ENCODE peak calls at places on chromosomes 3 and 15, in nine cellular contexts. E, N, X, S, H, F, K, R and Q are unnamed samples.

GRCh38 chr15:92365816-92366215 is 27.9 kb upstream of the ST8SIA2 start:
- DNase-seq in E (no peak), N (no peak), X (no peak), S (no peak), H (no peak), F (no peak), K (no peak), R (no peak), Q (no peak)

GRCh38 chr3:170344971-170345370 is 12.5 kb upstream of the SKIL start:
- DNase-seq in E (no peak), N (no peak), X (no peak), S (no peak), H (no peak), F (no peak), K (no peak), R (no peak), Q (no peak)

GRCh38 chr3:12266038-12266437 is 22.8 kb upstream of the PPARG start:
- DNase-seq in E (no peak), N (no peak), X (no peak), S (no peak), H (no peak), F (no peak), K (no peak), R (no peak), Q (no peak)

GRCh38 chr3:128226794-128227399 is 73.6 kb downstream of the EEFSEC start:
- DNase-seq in E (peak), N (no peak), X (peak), S (peak), H (peak), F (peak), K (peak), R (peak), Q (peak)

GRCh38 chr3:143951351-143951971 is 20.2 kb upstream of the DIPK2A start:
- DNase-seq in E (peak), N (peak), X (peak), S (peak), H (no peak), F (peak), K (peak), R (peak), Q (peak)

GRCh38 chr3:39990532-39990931 is 181.1 kb downstream of the MYRIP start:
- DNase-seq in E (peak), N (peak), X (peak), S (peak), H (peak), F (peak), K (peak), R (no peak), Q (peak)

GRCh38 chr3:139537325-139537724 is 2.2 kb downstream of the RBP1 start:
- DNase-seq in E (no peak), N (peak), X (no peak), S (peak), H (no peak), F (no peak), K (no peak), R (no peak), Q (no peak)

GRCh38 chr3:37015631-37016030 is 22.3 kb downstream of the MLH1 start:
- DNase-seq in E (no peak), N (no peak), X (no peak), S (no peak), H (no peak), F (no peak), K (no peak), R (no peak), Q (no peak)

GRCh38 chr15:47573673-47574072 is 143.6 kb upstream of the SEMA6D start:
- DNase-seq in E (no peak), N (no peak), X (no peak), S (no peak), H (no peak), F (peak), K (no peak), R (no peak), Q (no peak)

GRCh38 chr15:82810863-82811421 is 1.5 kb downstream of the WHAMM start:
- DNase-seq in E (no peak), N (peak), X (peak), S (no peak), H (no peak), F (no peak), K (peak), R (peak), Q (peak)

GRCh38 chr3:48564022-48564421 is 441 bp upstream of the UCN2 start:
- DNase-seq in E (no peak), N (peak), X (peak), S (no peak), H (peak), F (no peak), K (no peak), R (peak), Q (peak)

GRCh38 chr3:33977227-33977626 is 178.8 kb downstream of the PDCD6IP start:
- DNase-seq in E (no peak), N (no peak), X (no peak), S (no peak), H (no peak), F (no peak), K (no peak), R (no peak), Q (no peak)

GRCh38 chr3:62318365-62318751 is 55.0 kb downstream of the FEZF2 start:
- DNase-seq in E (peak), N (no peak), X (peak), S (peak), H (no peak), F (no peak), K (no peak), R (no peak), Q (no peak)

GRCh38 chr3:25587526-25587925 is 77.2 kb downstream of the TOP2B start:
- DNase-seq in E (no peak), N (peak), X (no peak), S (no peak), H (no peak), F (no peak), K (no peak), R (no peak), Q (no peak)

GRCh38 chr3:141112686-141113255 is 61.6 kb downstream of the SPSB4 start:
- DNase-seq in E (no peak), N (no peak), X (no peak), S (no peak), H (no peak), F (no peak), K (no peak), R (no peak), Q (no peak)

GRCh38 chr15:66138882-66139281 is 114.7 kb downstream of the MEGF11 start:
- DNase-seq in E (no peak), N (no peak), X (no peak), S (no peak), H (no peak), F (no peak), K (no peak), R (no peak), Q (no peak)

GRCh38 chr3:135440233-135440632 is 525.3 kb upstream of the PPP2R3A start:
- DNase-seq in E (no peak), N (no peak), X (no peak), S (no peak), H (no peak), F (no peak), K (no peak), R (no peak), Q (no peak)

GRCh38 chr3:82496890-82497560 is 735.6 kb upstream of the GBE1 start:
- DNase-seq in E (peak), N (no peak), X (no peak), S (peak), H (no peak), F (peak), K (no peak), R (no peak), Q (no peak)

GRCh38 chr15:43488790-43489585 is 4.0 kb downstream of the TP53BP1 start:
- DNase-seq in E (no peak), N (no peak), X (no peak), S (no peak), H (no peak), F (no peak), K (no peak), R (no peak), Q (no peak)

GRCh38 chr15:90020041-90020735 is 19.1 kb downstream of the ZNF710 start:
- DNase-seq in E (peak), N (no peak), X (peak), S (no peak), H (no peak), F (no peak), K (no peak), R (peak), Q (no peak)

GRCh38 chr15:26372712-26373111 is 400.2 kb downstream of the GABRB3 start:
- DNase-seq in E (no peak), N (no peak), X (no peak), S (no peak), H (no peak), F (no peak), K (no peak), R (no peak), Q (no peak)

GRCh38 chr3:168029705-168030104 is 66.0 kb downstream of the GOLIM4 start:
- DNase-seq in E (no peak), N (no peak), X (no peak), S (no peak), H (no peak), F (no peak), K (no peak), R (no peak), Q (no peak)

GRCh38 chr3:69203631-69204314 is 81.4 kb upstream of the LMOD3 start:
- DNase-seq in E (no peak), N (no peak), X (no peak), S (no peak), H (no peak), F (no peak), K (no peak), R (peak), Q (no peak)

GRCh38 chr3:24428470-24428869 is 66.2 kb downstream of the THRB start:
- DNase-seq in E (no peak), N (no peak), X (no peak), S (no peak), H (no peak), F (no peak), K (no peak), R (no peak), Q (no peak)

GRCh38 chr3:57557088-57557537 is 1.0 kb downstream of the PDE12 start:
- DNase-seq in E (peak), N (peak), X (peak), S (peak), H (no peak), F (peak), K (peak), R (no peak), Q (peak)

GRCh38 chr15:43514241-43515057 is 3.0 kb upstream of the MAP1A start:
- DNase-seq in E (no peak), N (peak), X (peak), S (peak), H (no peak), F (peak), K (no peak), R (peak), Q (no peak)

GRCh38 chr3:138046955-138047354 is 37.0 kb downstream of the CLDN18 start:
- DNase-seq in E (no peak), N (no peak), X (no peak), S (no peak), H (no peak), F (no peak), K (peak), R (no peak), Q (no peak)

GRCh38 chr15:75725719-75726607 is 13.3 kb upstream of the CSPG4 start:
- DNase-seq in E (no peak), N (no peak), X (no peak), S (no peak), H (no peak), F (no peak), K (no peak), R (no peak), Q (no peak)

GRCh38 chr3:98596902-98597500 is 3.6 kb upstream of the CPOX start:
- DNase-seq in E (peak), N (peak), X (no peak), S (peak), H (no peak), F (peak), K (no peak), R (no peak), Q (no peak)

GRCh38 chr3:107676469-107677309 is 153.9 kb downstream of the BBX start:
- DNase-seq in E (no peak), N (peak), X (no peak), S (peak), H (no peak), F (peak), K (no peak), R (no peak), Q (no peak)

GRCh38 chr3:106326941-106327765 is 458.3 kb upstream of the CBLB start:
- DNase-seq in E (no peak), N (no peak), X (no peak), S (no peak), H (no peak), F (no peak), K (no peak), R (no peak), Q (no peak)

GRCh38 chr3:65946438-65946837 is 92.3 kb downstream of the MAGI1 start:
- DNase-seq in E (no peak), N (peak), X (no peak), S (no peak), H (no peak), F (no peak), K (no peak), R (no peak), Q (no peak)

GRCh38 chr3:64104006-64104405 is 80.7 kb upstream of the PSMD6 start:
- DNase-seq in E (no peak), N (no peak), X (no peak), S (peak), H (no peak), F (no peak), K (no peak), R (no peak), Q (no peak)